ENCODE peak calls at places on chromosomes 7 and 10, in seven cellular contexts. B is immature natural killer cell; L is NCI-H1092; E is activated CD4-positive, alpha-beta T cell treated with anti-CD3 and anti-CD28 coated beads for 48 hours; M is globus pallidus; A is IMR-90; R is GDM1. U is an unnamed sample.

GRCh38 chr7:63899691-63900393 is 98.8 kb upstream of the ZNF722 start:
- DNase-seq in B (peak; percentile 89), R (peak; percentile 54), M (peak; percentile 95), L (peak; percentile 70), A (no peak), E (peak; percentile 84), U (peak; percentile 93)

GRCh38 chr10:70618663-70619062 is 16.1 kb upstream of the PRF1 start:
- DNase-seq in R (no peak), L (no peak), A (no peak), M (no peak), B (no peak), E (no peak), U (no peak)

GRCh38 chr10:24920907-24921881 is 31.2 kb downstream of the PRTFDC1 start:
- DNase-seq in L (no peak), B (peak; percentile 22), R (peak; percentile 83), M (peak; percentile 82), A (peak; percentile 99), E (peak; percentile 83), U (peak; percentile 50)

GRCh38 chr10:32981760-32982159 is 23.7 kb upstream of the ITGB1 start:
- DNase-seq in M (no peak), L (no peak), E (no peak), B (peak; percentile 66), A (peak; percentile 68), R (no peak), U (no peak)

GRCh38 chr10:132685121-132685891 is 100.6 kb downstream of the NKX6-2 start:
- DNase-seq in M (peak; percentile 93), E (peak; percentile 47), R (peak; percentile 34), A (peak; percentile 58), B (no peak), L (no peak), U (peak; percentile 94)

GRCh38 chr10:58268454-58268945 is 462 bp upstream of the CISD1 start:
- DNase-seq in L (no peak), R (no peak), M (no peak), B (no peak), E (no peak), A (no peak), U (no peak)

GRCh38 chr7:63925626-63926460 is 72.8 kb upstream of the ZNF722 start:
- DNase-seq in E (peak; percentile 93), L (peak; percentile 74), B (peak; percentile 95), M (peak; percentile 97), R (peak; percentile 82), A (no peak), U (peak; percentile 98)

GRCh38 chr7:128266891-128267839 is 26.1 kb downstream of the LEP start:
- DNase-seq in L (peak; percentile 83), M (peak; percentile 10), A (peak; percentile 45), R (no peak), B (no peak), E (no peak), U (peak; percentile 65)

GRCh38 chr7:101974365-101974764 is 156.9 kb downstream of the CUX1 start:
- DNase-seq in R (no peak), M (no peak), B (no peak), A (no peak), L (no peak), E (no peak), U (no peak)

GRCh38 chr7:144629011-144629410 is 206.8 kb downstream of the TPK1 start:
- DNase-seq in L (no peak), R (no peak), E (no peak), B (no peak), A (no peak), M (no peak), U (no peak)

GRCh38 chr10:49446031-49446430 is 50.1 kb upstream of the DRGX start:
- DNase-seq in L (no peak), R (no peak), E (no peak), M (no peak), B (no peak), A (peak; percentile 44), U (no peak)

GRCh38 chr10:28991326-28991725 is 297.5 kb upstream of the LYZL1 start:
- DNase-seq in M (no peak), E (no peak), L (no peak), B (no peak), A (peak; percentile 78), R (no peak), U (no peak)

GRCh38 chr10:131786756-131787605 is 113.8 kb upstream of the PPP2R2D start:
- DNase-seq in A (peak; percentile 17), R (no peak), B (peak; percentile 7), L (no peak), E (peak; percentile 58), M (peak; percentile 29), U (peak; percentile 81)

GRCh38 chr10:126387931-126388911 is at the start of gene ADAM12:
- DNase-seq in E (peak; percentile 27), R (no peak), A (peak; percentile 68), L (no peak), B (no peak), M (peak; percentile 33), U (peak; percentile 44)

GRCh38 chr10:12934777-12935176 is 66.7 kb downstream of the CCDC3 start:
- DNase-seq in M (no peak), R (no peak), A (peak; percentile 46), B (no peak), E (no peak), L (no peak), U (no peak)

GRCh38 chr7:19397917-19398316 is 252.7 kb upstream of the FERD3L start:
- DNase-seq in R (no peak), E (no peak), M (peak; percentile 35), B (peak; percentile 26), A (peak; percentile 39), L (no peak), U (no peak)

GRCh38 chr10:29951441-29951931 is 107.9 kb downstream of the JCAD start:
- DNase-seq in E (no peak), A (peak; percentile 74), B (no peak), M (no peak), R (no peak), L (no peak), U (no peak)

GRCh38 chr7:51228386-51228958 is 88.1 kb downstream of the COBL start:
- DNase-seq in R (no peak), L (no peak), M (no peak), E (no peak), B (no peak), A (no peak), U (no peak)

GRCh38 chr7:135859548-135859947 is 110.9 kb upstream of the FAM180A start:
- DNase-seq in B (no peak), M (no peak), A (peak; percentile 29), E (no peak), R (no peak), L (no peak), U (no peak)

GRCh38 chr7:27520828-27521790 is 141.6 kb downstream of the HIBADH start:
- DNase-seq in L (no peak), R (no peak), E (no peak), M (peak; percentile 2), B (no peak), A (peak; percentile 77), U (no peak)

GRCh38 chr7:12623885-12624498 is 53.5 kb downstream of the SCIN start:
- DNase-seq in B (no peak), L (peak; percentile 34), M (no peak), R (no peak), E (no peak), A (peak; percentile 31), U (no peak)

GRCh38 chr7:65980478-65981250 is 1.3 kb downstream of the GUSB start:
- DNase-seq in A (no peak), L (no peak), E (peak; percentile 63), R (peak; percentile 55), M (peak; percentile 20), B (peak; percentile 81), U (peak; percentile 14)

GRCh38 chr7:79340212-79340611 is 113.3 kb downstream of the MAGI2 start:
- DNase-seq in B (no peak), M (no peak), E (no peak), L (no peak), A (peak; percentile 23), R (no peak), U (no peak)

GRCh38 chr7:103918928-103919868 is 70.3 kb downstream of the RELN start:
- DNase-seq in A (no peak), E (no peak), L (no peak), M (no peak), R (no peak), B (no peak), U (no peak)

GRCh38 chr7:105707967-105708580 is 126.8 kb upstream of the EFCAB10 start:
- DNase-seq in M (no peak), L (no peak), B (no peak), A (no peak), E (no peak), R (no peak), U (no peak)

GRCh38 chr10:129707406-129708388 is 240.7 kb downstream of the MGMT start:
- DNase-seq in R (no peak), E (no peak), A (peak; percentile 56), L (peak; percentile 9), M (no peak), B (no peak), U (no peak)

U was measured in head of caudate nucleus.